ENCODE peak calls at places on chromosomes 6 and 20, in eight cellular contexts. I, H, L, N, G, Z, E and V are unnamed samples.

GRCh38 chr20:37359836-37360235 is 13.9 kb downstream of the SRC start:
- DNase-seq in L (no peak), E (no peak), N (no peak), G (no peak), H (no peak), Z (no peak), I (no peak), V (no peak)

GRCh38 chr6:386688-387266 is 4.8 kb upstream of the IRF4 start:
- DNase-seq in N (no peak), E (no peak), Z (no peak), L (no peak), I (no peak), G (no peak), H (no peak), V (no peak)

GRCh38 chr20:36149469-36149868 is 5.1 kb upstream of the EPB41L1 start:
- DNase-seq in I (peak), E (no peak), N (no peak), H (no peak), Z (no peak), L (no peak), G (no peak), V (no peak)

GRCh38 chr20:46203510-46203837 is 85.4 kb downstream of the CD40 start:
- DNase-seq in G (no peak), I (no peak), L (no peak), H (no peak), Z (no peak), E (no peak), N (no peak), V (no peak)

GRCh38 chr6:26016326-26017275 is 54.0 kb downstream of the TRIM38 start:
- DNase-seq in L (peak), Z (no peak), E (no peak), I (no peak), G (no peak), H (no peak), N (no peak), V (no peak)

GRCh38 chr20:21361266-21361665 is 36.1 kb downstream of the NKX2-4 start:
- DNase-seq in E (no peak), G (no peak), H (no peak), N (no peak), I (no peak), L (no peak), Z (no peak), V (no peak)

GRCh38 chr20:35111141-35111888 is 18.7 kb upstream of the TRPC4AP start:
- DNase-seq in N (no peak), E (no peak), L (no peak), H (no peak), G (peak), Z (no peak), I (peak), V (no peak)

GRCh38 chr6:169885831-169886230 is 134.4 kb downstream of the ERMARD start:
- DNase-seq in H (no peak), N (no peak), I (no peak), Z (no peak), L (no peak), E (no peak), G (no peak), V (no peak)

GRCh38 chr6:3808759-3809514 is 40.2 kb upstream of the FAM50B start:
- DNase-seq in N (peak), H (no peak), Z (peak), E (peak), G (peak), I (peak), L (no peak), V (peak)

GRCh38 chr6:142686719-142686996 is 258.3 kb downstream of the HIVEP2 start:
- DNase-seq in Z (no peak), E (no peak), H (no peak), I (no peak), G (no peak), N (no peak), L (no peak), V (no peak)

DNA sequence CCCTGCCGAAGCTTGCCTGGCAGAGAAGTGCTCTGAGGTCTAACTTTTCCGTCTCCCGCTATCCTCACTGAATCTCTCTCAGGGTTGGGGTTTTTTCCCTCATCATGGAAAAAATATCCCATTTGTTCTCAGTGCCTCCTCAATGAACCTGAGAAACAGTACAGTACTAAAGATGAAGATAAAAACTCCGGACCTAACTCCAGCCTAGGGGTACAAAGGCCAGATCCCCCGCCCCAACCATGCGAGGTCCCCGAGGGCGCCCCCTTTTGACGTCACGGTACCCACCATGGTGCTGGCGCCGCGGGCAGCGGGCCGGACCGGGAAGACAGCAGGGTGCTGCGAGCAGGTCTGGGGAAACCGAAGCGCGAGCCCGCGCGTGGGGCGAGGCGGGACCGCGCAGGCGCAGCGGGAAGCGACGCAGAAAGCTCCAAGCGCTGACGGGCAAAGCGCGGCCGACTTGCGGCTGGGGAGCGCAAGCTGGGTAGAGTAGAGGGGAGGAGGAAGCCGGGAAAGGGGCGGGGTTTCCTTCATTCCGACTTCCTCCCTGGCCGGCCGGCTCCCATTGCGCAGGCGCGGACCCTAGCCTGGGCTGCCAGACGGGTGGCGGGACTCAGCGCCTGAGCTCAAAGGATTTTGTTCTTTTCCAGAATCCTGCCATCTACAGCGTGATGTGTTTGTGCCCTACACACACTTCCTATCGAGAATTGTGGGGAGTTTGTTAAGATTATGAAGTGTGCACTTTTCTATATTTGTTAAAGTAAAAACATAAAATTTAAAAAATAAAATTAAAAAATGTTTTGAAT is at the start of gene LSM2:
- DNase-seq in H (peak), G (peak), L (peak), I (peak), N (peak), E (peak), Z (peak), V (peak)
- TF ChIP-seq CTCF in H (no peak), G (peak), L (no peak), I (peak), N (peak), E (no peak), Z (peak), V (peak)

GRCh38 chr6:84764332-84765049 is at the start of gene TBX18:
- DNase-seq in E (peak), I (peak), G (peak), L (peak), H (peak), Z (peak), N (peak), V (peak)
- TF ChIP-seq CTCF in E (no peak), I (no peak), G (peak), L (no peak), H (no peak), Z (no peak), N (no peak), V (no peak)

DNA sequence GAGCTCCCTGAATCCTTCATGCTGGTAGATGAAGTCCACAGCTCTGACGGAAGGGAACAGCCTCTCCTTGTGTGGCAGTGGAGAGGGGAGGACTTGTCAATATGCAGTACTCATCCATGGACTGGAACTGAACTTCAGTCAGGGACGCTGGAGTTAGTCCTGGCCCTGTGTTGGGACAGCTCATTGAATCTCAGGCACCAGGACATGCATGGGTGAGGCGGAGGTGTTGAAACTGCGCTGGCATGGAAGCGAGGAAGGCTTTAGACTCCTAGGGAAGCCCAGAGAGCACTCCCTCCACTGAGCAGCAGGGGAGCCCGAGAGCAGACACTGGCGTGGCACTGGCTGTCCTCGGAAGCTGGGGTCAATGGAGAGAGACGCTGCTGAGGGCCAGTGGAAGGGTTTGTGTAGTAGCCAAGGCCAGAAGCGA is 161.3 kb upstream of the GGTLC1 start:
- DNase-seq in E (no peak), H (peak), G (no peak), N (no peak), L (peak), Z (peak), I (peak), V (no peak)
- TF ChIP-seq CTCF in E (peak), H (peak), G (peak), N (no peak), L (peak), Z (peak), I (peak), V (no peak)

GRCh38 chr6:109393882-109394281 is 11.6 kb upstream of the CD164 start:
- DNase-seq in G (no peak), I (no peak), L (no peak), Z (no peak), N (no peak), H (no peak), E (no peak), V (peak)

GRCh38 chr6:109396319-109396718 is 14.1 kb upstream of the CD164 start:
- DNase-seq in H (no peak), L (no peak), Z (no peak), E (no peak), G (no peak), N (no peak), I (no peak), V (no peak)

GRCh38 chr6:109397020-109397419 is 14.8 kb upstream of the CD164 start:
- DNase-seq in I (no peak), Z (no peak), H (no peak), G (no peak), E (no peak), L (no peak), N (no peak), V (no peak)
- TF ChIP-seq CTCF in I (peak), Z (peak), H (peak), G (peak), E (peak), L (no peak), N (no peak), V (peak)

GRCh38 chr20:9392892-9393857 is 121.2 kb upstream of the LAMP5 start:
- DNase-seq in I (peak), G (no peak), L (peak), Z (peak), N (peak), H (peak), E (no peak), V (peak)
- TF ChIP-seq CTCF in I (peak), G (peak), L (no peak), Z (peak), N (no peak), H (peak), E (peak), V (peak)

GRCh38 chr6:88492241-88492640 is 326.1 kb upstream of the CNR1 start:
- DNase-seq in I (no peak), Z (no peak), G (no peak), E (no peak), L (no peak), H (no peak), N (no peak), V (no peak)

GRCh38 chr6:88494401-88495140 is 328.4 kb upstream of the CNR1 start:
- DNase-seq in H (no peak), G (no peak), E (no peak), Z (no peak), L (no peak), N (no peak), I (no peak), V (no peak)

GRCh38 chr6:88491266-88491665 is 325.1 kb upstream of the CNR1 start:
- DNase-seq in E (no peak), H (no peak), I (no peak), Z (no peak), G (no peak), L (no peak), N (no peak), V (no peak)

GRCh38 chr6:88492824-88493223 is 326.7 kb upstream of the CNR1 start:
- DNase-seq in H (no peak), L (no peak), Z (peak), N (no peak), E (peak), G (no peak), I (no peak), V (no peak)

GRCh38 chr6:88493717-88494116 is 327.6 kb upstream of the CNR1 start:
- DNase-seq in L (no peak), N (no peak), E (no peak), H (no peak), I (no peak), Z (no peak), G (no peak), V (no peak)
- TF ChIP-seq CTCF in L (no peak), N (no peak), E (no peak), H (no peak), I (no peak), Z (no peak), G (no peak), V (no peak)

GRCh38 chr6:102619585-102619984 is 1226.1 kb downstream of the GRIK2 start:
- DNase-seq in Z (no peak), L (no peak), G (no peak), H (no peak), N (no peak), E (no peak), I (no peak), V (no peak)
- TF ChIP-seq CTCF in Z (no peak), L (peak), G (no peak), H (peak), N (no peak), E (no peak), I (peak), V (no peak)

DNA sequence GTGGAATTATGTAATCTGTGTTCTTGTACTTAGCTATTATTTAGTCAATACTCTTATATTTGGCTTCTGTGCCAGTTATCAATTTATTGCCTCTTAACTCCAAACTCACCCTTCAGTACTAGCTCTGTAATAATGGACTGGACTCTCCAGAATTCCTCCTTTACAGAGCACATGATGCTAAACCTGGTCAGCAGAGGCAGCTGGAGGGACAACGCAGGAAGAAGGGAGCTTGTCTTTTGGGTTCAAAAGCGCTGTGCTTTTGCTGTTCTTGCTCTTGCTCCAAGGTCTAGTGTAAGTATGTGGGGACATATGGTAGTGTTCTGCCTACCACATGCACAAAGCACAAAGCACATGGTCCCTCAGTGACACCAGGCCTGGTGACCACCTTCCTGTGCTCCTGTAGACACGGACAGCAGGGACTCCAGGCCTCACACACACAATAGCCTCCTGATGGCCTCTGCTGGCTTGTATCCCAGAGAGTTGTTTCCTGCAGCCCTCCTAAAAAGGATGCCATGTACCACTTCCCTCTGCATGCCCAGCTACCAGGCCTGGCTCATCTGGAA is 46.1 kb downstream of the CHD6 start:
- DNase-seq in H (no peak), G (no peak), Z (no peak), L (peak), I (no peak), N (no peak), E (no peak), V (no peak)
- TF ChIP-seq CTCF in H (no peak), G (peak), Z (no peak), L (peak), I (no peak), N (no peak), E (no peak), V (no peak)